ENCODE peak calls at places on chromosomes 1 and 21, in ten cellular contexts. I is fibroblast of villous mesenchyme; H is activated CD8-positive, alpha-beta T cell treated with anti-CD3 and anti-CD28 coated beads for 36 hours; J is GM04503; B is NCI-H1092; N is AG04450; D is G401; T is progenitor cell of endocrine pancreas; Z is stimulated activated CD8-positive, alpha-beta memory T cell treated with anti-CD3 and anti-CD28 coated beads, Interleukin-15, amount 100 ng/mL, for 24 hours; A is ascending aorta. Q is an unnamed sample.

GRCh38 chr1:178091986-178092745 is 1.7 kb upstream of the RASAL2 start:
- DNase-seq in I (peak), H (no peak), J (no peak), B (no peak), N (no peak), D (no peak), T (no peak), Z (no peak), A (no peak), Q (no peak)

GRCh38 chr1:189859385-189859977 is 618.2 kb downstream of the BRINP3 start:
- DNase-seq in I (no peak), H (peak), J (no peak), B (no peak), N (no peak), D (no peak), T (no peak), Z (no peak), A (no peak), Q (peak)

GRCh38 chr21:32307706-32308105 is 9.1 kb downstream of the MRAP start:
- DNase-seq in I (peak), H (no peak), J (no peak), B (no peak), N (no peak), D (no peak), T (no peak), Z (no peak), A (no peak), Q (no peak)

GRCh38 chr1:41666991-41667631 is 182.6 kb upstream of the EDN2 start:
- DNase-seq in I (no peak), H (peak), J (no peak), B (no peak), N (no peak), D (peak), T (no peak), Z (no peak), A (no peak), Q (no peak)

GRCh38 chr1:199448641-199449040 is 578.9 kb upstream of the NR5A2 start:
- DNase-seq in I (no peak), H (no peak), J (no peak), B (no peak), N (no peak), D (no peak), T (no peak), Z (no peak), A (no peak), Q (no peak)

GRCh38 chr1:31444725-31445448 is 31.9 kb downstream of the SERINC2 start:
- DNase-seq in I (no peak), H (no peak), J (no peak), B (no peak), N (no peak), D (no peak), T (no peak), Z (no peak), A (no peak), Q (no peak)

GRCh38 chr1:56374026-56374974 is 205.1 kb downstream of the PLPP3 start:
- DNase-seq in I (peak), H (no peak), J (peak), B (no peak), N (no peak), D (peak), T (no peak), Z (no peak), A (no peak), Q (no peak)

GRCh38 chr21:34603002-34603709 is 11.8 kb downstream of the RCAN1 start:
- DNase-seq in I (peak), H (peak), J (no peak), B (peak), N (peak), D (peak), T (peak), Z (peak), A (peak), Q (peak)

GRCh38 chr1:2985121-2985561 is 36.1 kb upstream of the ACTRT2 start:
- DNase-seq in I (no peak), H (no peak), J (no peak), B (no peak), N (no peak), D (no peak), T (no peak), Z (no peak), A (peak), Q (no peak)

GRCh38 chr1:53697671-53698380 is 41.1 kb downstream of the GLIS1 start:
- DNase-seq in I (peak), H (no peak), J (peak), B (no peak), N (no peak), D (no peak), T (no peak), Z (no peak), A (no peak), Q (no peak)

GRCh38 chr1:68101829-68102228 is 51.4 kb upstream of the DIRAS3 start:
- DNase-seq in I (no peak), H (no peak), J (no peak), B (no peak), N (no peak), D (no peak), T (no peak), Z (no peak), A (no peak), Q (no peak)

Q was measured in GM23338.